ENCODE peak calls at places on chromosomes 2 and 18, in five cellular contexts. Y, U, X, A and R are unnamed samples.

GRCh38 chr2:112626604-112627059 is 19.1 kb upstream of the SLC20A1 start:
- DNase-seq in A (peak; percentile 44), U (peak; percentile 65), X (peak; percentile 82), Y (peak; percentile 79), R (peak; percentile 68)

GRCh38 chr2:8934338-8934737 is 69.1 kb downstream of the MBOAT2 start:
- DNase-seq in X (no peak), U (no peak), Y (no peak), A (no peak), R (no peak)

GRCh38 chr18:62487161-62487560 is 35.7 kb upstream of the ZCCHC2 start:
- DNase-seq in Y (no peak), U (no peak), X (no peak), A (no peak), R (no peak)

GRCh38 chr2:212421571-212422334 is 116.8 kb downstream of the ERBB4 start:
- DNase-seq in U (no peak), Y (no peak), A (no peak), X (peak; percentile 87), R (no peak)

GRCh38 chr2:119753041-119753929 is 6.4 kb upstream of the PTPN4 start:
- DNase-seq in U (peak; percentile 63), Y (peak; percentile 56), X (peak; percentile 54), A (peak; percentile 56), R (peak; percentile 61)

GRCh38 chr2:8357738-8358137 is 324.1 kb upstream of the ID2 start:
- DNase-seq in Y (no peak), A (no peak), U (no peak), X (no peak), R (no peak)

GRCh38 chr2:241904791-241905710 is 35.5 kb downstream of the RTP5 start:
- DNase-seq in X (no peak), U (no peak), A (no peak), Y (no peak), R (no peak)

GRCh38 chr2:197113221-197113831 is 186.8 kb upstream of the PGAP1 start:
- DNase-seq in U (peak; percentile 42), A (peak; percentile 45), Y (peak; percentile 37), X (peak; percentile 68), R (peak; percentile 27)

GRCh38 chr2:151861171-151861570 is 33.0 kb upstream of the ARL5A start:
- DNase-seq in Y (no peak), U (no peak), A (no peak), X (no peak), R (no peak)

GRCh38 chr18:12968115-12968514 is 20.3 kb downstream of the SEH1L start:
- DNase-seq in Y (no peak), X (no peak), A (no peak), U (no peak), R (no peak)

GRCh38 chr18:8005870-8006269 is 438.8 kb downstream of the PTPRM start:
- DNase-seq in A (no peak), X (no peak), Y (no peak), U (no peak), R (no peak)

GRCh38 chr2:204973546-204974071 is 428.3 kb downstream of the PARD3B start:
- DNase-seq in X (no peak), Y (peak; percentile 33), U (no peak), A (no peak), R (no peak)

GRCh38 chr18:49052891-49053644 is 102.3 kb upstream of the SMAD7 start:
- DNase-seq in Y (peak; percentile 75), X (peak; percentile 98), A (no peak), U (no peak), R (no peak)

GRCh38 chr18:39667905-39668304 is 2102.3 kb upstream of the CELF4 start:
- DNase-seq in Y (no peak), X (peak; percentile 26), A (no peak), U (no peak), R (no peak)

GRCh38 chr18:48459016-48459415 is 49.8 kb upstream of the ZBTB7C start:
- DNase-seq in A (no peak), X (no peak), Y (no peak), U (no peak), R (no peak)

GRCh38 chr2:62573137-62573731 is 67.2 kb upstream of the TMEM17 start:
- DNase-seq in A (no peak), Y (no peak), U (no peak), X (no peak), R (no peak)

GRCh38 chr2:238113611-238114010 is 13.5 kb downstream of the ESPNL start:
- DNase-seq in A (no peak), X (no peak), Y (no peak), U (no peak), R (no peak)

GRCh38 chr2:53670351-53670750 is 97.3 kb upstream of the CHAC2 start:
- DNase-seq in Y (no peak), A (no peak), U (no peak), X (peak; percentile 12), R (no peak)

GRCh38 chr2:197378494-197378972 is 56.3 kb downstream of the SF3B1 start:
- DNase-seq in Y (peak; percentile 81), X (peak; percentile 67), U (peak; percentile 66), A (peak; percentile 63), R (peak; percentile 74)

GRCh38 chr2:218261424-218262273 is 834 bp downstream of the GPBAR1 start:
- DNase-seq in U (peak; percentile 53), X (no peak), Y (no peak), A (no peak), R (peak; percentile 23)
- TF ChIP-seq EZH2phosphoT487 in U (no peak), X (no peak), Y (no peak), A (no peak), R (no peak)

DNA sequence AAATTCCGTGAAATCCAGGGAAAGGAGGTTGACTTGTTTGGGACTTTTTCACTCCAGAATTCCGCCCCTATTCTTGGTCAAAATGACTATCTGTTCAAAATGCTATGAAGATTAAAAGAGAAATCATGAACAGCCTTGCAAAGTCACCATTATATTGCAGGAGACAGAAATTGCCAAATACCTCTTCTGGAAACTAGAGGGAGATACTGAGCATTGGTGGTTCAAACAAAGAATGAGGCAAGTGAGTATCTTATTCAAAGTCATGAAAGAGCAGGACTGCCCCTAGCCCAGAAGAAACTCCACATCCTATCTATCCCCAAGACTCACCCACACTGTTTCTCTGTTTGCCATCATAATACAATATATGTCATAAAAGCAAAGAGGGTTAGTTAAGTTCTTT is 862.3 kb upstream of the POU3F3 start:
- DNase-seq in Y (peak; percentile 4), U (no peak), X (no peak), A (no peak), R (peak; percentile 5)
- TF ChIP-seq EZH2phosphoT487 in Y (no peak), U (no peak), X (no peak), A (no peak), R (no peak)

GRCh38 chr2:45892757-45893156 is 241.3 kb downstream of the PRKCE start:
- DNase-seq in Y (no peak), A (no peak), X (peak; percentile 41), U (no peak), R (no peak)
- TF ChIP-seq EZH2phosphoT487 in Y (no peak), A (no peak), X (no peak), U (no peak), R (no peak)

GRCh38 chr2:240611601-240612210 is 13.6 kb upstream of the GPR35 start:
- DNase-seq in A (no peak), U (no peak), X (no peak), Y (no peak), R (no peak)
- TF ChIP-seq EZH2phosphoT487 in A (no peak), U (no peak), X (no peak), Y (no peak), R (no peak)

GRCh38 chr2:209086761-209087160 is 337.1 kb upstream of the MAP2 start:
- DNase-seq in X (no peak), U (no peak), Y (no peak), A (no peak), R (no peak)

GRCh38 chr2:209094221-209094620 is 329.6 kb upstream of the MAP2 start:
- DNase-seq in X (no peak), Y (no peak), U (no peak), A (no peak), R (no peak)

GRCh38 chr2:209095432-209095831 is 328.4 kb upstream of the MAP2 start:
- DNase-seq in X (no peak), A (peak; percentile 12), U (no peak), Y (no peak), R (no peak)

DNA sequence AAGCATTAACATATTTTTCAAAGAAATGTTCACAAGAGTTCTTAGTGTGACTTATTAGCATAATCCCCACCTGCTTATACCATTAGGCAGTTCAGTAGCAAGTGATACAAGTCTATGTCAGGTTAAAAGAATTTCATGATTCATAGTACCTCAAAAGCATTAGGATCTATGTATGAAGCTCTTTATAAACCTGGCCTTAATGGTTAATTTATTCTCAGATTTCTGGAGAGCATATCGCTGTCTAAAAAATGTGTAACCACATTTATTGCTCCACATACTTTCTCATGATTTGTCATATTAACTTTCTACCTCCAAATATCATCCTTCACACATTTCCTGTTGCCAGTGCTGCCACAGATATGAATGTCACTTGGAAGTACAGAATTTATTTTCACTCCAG is 332.8 kb upstream of the MAP2 start:
- DNase-seq in A (no peak), Y (no peak), U (no peak), X (no peak), R (no peak)
- TF ChIP-seq EZH2phosphoT487 in A (no peak), Y (no peak), U (no peak), X (no peak), R (no peak)

GRCh38 chr2:236536727-236537398 is 32.8 kb upstream of the ACKR3 start:
- DNase-seq in A (peak; percentile 59), Y (no peak), U (no peak), X (no peak), R (no peak)

GRCh38 chr2:236538242-236538641 is 31.4 kb upstream of the ACKR3 start:
- DNase-seq in Y (no peak), U (no peak), X (no peak), A (peak; percentile 15), R (no peak)

GRCh38 chr2:236531991-236532390 is 37.6 kb upstream of the ACKR3 start:
- DNase-seq in Y (no peak), A (no peak), U (no peak), X (no peak), R (no peak)

GRCh38 chr2:236533343-236533742 is 36.3 kb upstream of the ACKR3 start:
- DNase-seq in Y (no peak), X (no peak), U (no peak), A (no peak), R (no peak)

DNA sequence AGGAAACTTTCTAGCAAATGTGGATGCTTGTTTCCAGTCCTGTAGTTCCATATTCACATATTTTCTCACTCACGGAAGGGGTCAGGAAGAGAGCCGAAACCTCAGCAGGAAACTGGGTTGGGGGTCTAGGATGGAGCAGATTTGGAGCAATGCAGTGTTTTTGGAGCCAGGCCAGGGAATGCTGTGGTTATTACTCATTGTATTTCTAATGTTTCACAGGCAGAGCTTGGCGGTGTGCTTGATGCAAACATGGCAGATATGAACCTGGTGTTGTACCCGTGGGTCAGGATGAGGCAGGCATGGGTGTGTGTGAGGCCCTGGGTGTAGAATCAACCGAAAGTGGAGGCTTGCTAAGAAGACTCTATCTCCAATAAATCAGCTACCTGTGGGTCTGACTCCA is 34.6 kb upstream of the ACKR3 start:
- DNase-seq in Y (no peak), X (peak; percentile 38), U (no peak), A (no peak), R (no peak)
- TF ChIP-seq EZH2phosphoT487 in Y (no peak), X (no peak), U (no peak), A (no peak), R (no peak)

GRCh38 chr2:202278036-202278760 is 12.6 kb downstream of the NOP58 start:
- DNase-seq in A (no peak), X (peak; percentile 80), Y (no peak), U (no peak), R (no peak)

GRCh38 chr2:202278944-202279343 is 13.4 kb downstream of the NOP58 start:
- DNase-seq in A (no peak), U (peak; percentile 59), Y (peak; percentile 53), X (peak; percentile 84), R (peak; percentile 32)
- TF ChIP-seq EZH2phosphoT487 in A (no peak), U (no peak), Y (no peak), X (no peak), R (no peak)